ENCODE peak calls at places on chromosome 4, in nine cellular contexts. J is RWPE1; D is heart left ventricle; R is activated CD4-positive, alpha-beta T cell treated with anti-CD3 and anti-CD28 coated beads, Interleukin-2, amount 10 ng/mL, durations not matched to agents 7 days and 5 days; X is mucosa of descending colon; U is mesenteric fat pad; V is ELF-1; O is stimulated activated CD8-positive, alpha-beta memory T cell treated with anti-CD3 and anti-CD28 coated beads, Interleukin-4, amount 100 ng/mL, for 1 hour; I is C1 segment of cervical spinal cord. T is an unnamed sample.

GRCh38 chr4:16884673-16885460 is 13.6 kb downstream of the LDB2 start:
- DNase-seq in J (no peak), D (no peak), R (no peak), X (no peak), U (no peak), V (no peak), O (no peak), I (no peak), T (no peak)

GRCh38 chr4:145098675-145099037 is 545 bp downstream of the ABCE1 start:
- DNase-seq in J (peak; percentile 61), D (peak; percentile 34), R (peak; percentile 43), X (peak; percentile 50), U (no peak), V (no peak), O (no peak), I (no peak), T (peak; percentile 31)

GRCh38 chr4:20313237-20314030 is 61.7 kb downstream of the SLIT2 start:
- DNase-seq in J (no peak), D (no peak), R (no peak), X (peak; percentile 21), U (no peak), V (peak; percentile 80), O (no peak), I (no peak), T (no peak)

GRCh38 chr4:20248155-20248558 is 3.5 kb upstream of the SLIT2 start:
- DNase-seq in J (no peak), D (no peak), R (no peak), X (no peak), U (no peak), V (no peak), O (no peak), I (no peak), T (no peak)

GRCh38 chr4:26362745-26363439 is 42.1 kb downstream of the RBPJ start:
- DNase-seq in J (no peak), D (no peak), R (no peak), X (no peak), U (no peak), V (no peak), O (no peak), I (no peak), T (no peak)

GRCh38 chr4:158578476-158578875 is 56.8 kb downstream of the RXFP1 start:
- DNase-seq in J (peak; percentile 52), D (no peak), R (no peak), X (no peak), U (no peak), V (no peak), O (no peak), I (no peak), T (no peak)

GRCh38 chr4:117134386-117134785 is 49.0 kb upstream of the TRAM1L1 start:
- DNase-seq in J (peak; percentile 15), D (no peak), R (no peak), X (peak; percentile 6), U (no peak), V (peak; percentile 37), O (no peak), I (peak; percentile 24), T (no peak)

GRCh38 chr4:55249476-55249875 is 96.6 kb upstream of the SRD5A3 start:
- DNase-seq in J (no peak), D (no peak), R (no peak), X (no peak), U (no peak), V (no peak), O (no peak), I (no peak), T (no peak)

GRCh38 chr4:141133146-141134006 is at the start of gene RNF150:
- DNase-seq in J (peak; percentile 69), D (peak; percentile 83), R (peak; percentile 51), X (peak; percentile 66), U (peak; percentile 90), V (peak; percentile 84), O (no peak), I (peak; percentile 77), T (peak; percentile 70)

GRCh38 chr4:109826719-109827118 is 1.1 kb upstream of the RRH start:
- DNase-seq in J (peak; percentile 18), D (no peak), R (no peak), X (no peak), U (no peak), V (no peak), O (no peak), I (no peak), T (no peak)

GRCh38 chr4:141248029-141248428 is 27.3 kb downstream of the ZNF330 start:
- DNase-seq in J (no peak), D (no peak), R (no peak), X (no peak), U (no peak), V (no peak), O (no peak), I (no peak), T (no peak)

GRCh38 chr4:113840850-113841249 is 79.3 kb upstream of the CAMK2D start:
- DNase-seq in J (peak; percentile 59), D (no peak), R (no peak), X (no peak), U (no peak), V (no peak), O (no peak), I (no peak), T (no peak)

GRCh38 chr4:84737656-84738055 is 154.7 kb downstream of the CDS1 start:
- DNase-seq in J (no peak), D (no peak), R (no peak), X (no peak), U (no peak), V (no peak), O (no peak), I (no peak), T (no peak)

GRCh38 chr4:18398661-18399060 is 377.1 kb upstream of the LCORL start:
- DNase-seq in J (no peak), D (no peak), R (no peak), X (no peak), U (no peak), V (peak; percentile 73), O (no peak), I (no peak), T (no peak)

GRCh38 chr4:75844151-75844662 is 58.0 kb downstream of the PPEF2 start:
- DNase-seq in J (no peak), D (no peak), R (no peak), X (no peak), U (no peak), V (no peak), O (no peak), I (no peak), T (no peak)

GRCh38 chr4:112515278-112516075 is 503 bp downstream of the NEUROG2 start:
- DNase-seq in J (no peak), D (no peak), R (peak; percentile 44), X (no peak), U (no peak), V (peak; percentile 57), O (no peak), I (no peak), T (no peak)

GRCh38 chr4:1244081-1244977 is 4.6 kb downstream of the CTBP1 start:
- DNase-seq in J (no peak), D (no peak), R (no peak), X (peak; percentile 38), U (peak; percentile 87), V (no peak), O (no peak), I (no peak), T (no peak)

GRCh38 chr4:149584703-149585102 is 230.9 kb downstream of the IQCM start:
- DNase-seq in J (no peak), D (no peak), R (no peak), X (no peak), U (no peak), V (no peak), O (no peak), I (no peak), T (no peak)

GRCh38 chr4:100968046-100968445 is 379.3 kb downstream of the PPP3CA start:
- DNase-seq in J (no peak), D (no peak), R (no peak), X (no peak), U (no peak), V (no peak), O (no peak), I (no peak), T (no peak)

GRCh38 chr4:16123356-16124084 is 39.7 kb upstream of the PROM1 start:
- DNase-seq in J (no peak), D (no peak), R (no peak), X (no peak), U (no peak), V (no peak), O (no peak), I (no peak), T (no peak)

GRCh38 chr4:159280442-159281172 is 177.7 kb downstream of the RAPGEF2 start:
- DNase-seq in J (no peak), D (no peak), R (no peak), X (peak; percentile 26), U (no peak), V (no peak), O (no peak), I (no peak), T (no peak)

GRCh38 chr4:140078366-140078765 is 75.6 kb downstream of the MAML3 start:
- DNase-seq in J (no peak), D (peak; percentile 57), R (no peak), X (no peak), U (no peak), V (peak; percentile 67), O (no peak), I (no peak), T (peak; percentile 73)

GRCh38 chr4:57981123-57981522 is 870.9 kb upstream of the IGFBP7 start:
- DNase-seq in J (no peak), D (no peak), R (no peak), X (no peak), U (no peak), V (no peak), O (no peak), I (no peak), T (no peak)

GRCh38 chr4:41939016-41939623 is 3.9 kb downstream of the TMEM33 start:
- DNase-seq in J (peak; percentile 44), D (no peak), R (no peak), X (no peak), U (no peak), V (no peak), O (no peak), I (no peak), T (peak; percentile 41)

GRCh38 chr4:5927116-5927515 is 34.2 kb upstream of the CRMP1 start:
- DNase-seq in J (no peak), D (no peak), R (no peak), X (no peak), U (peak; percentile 60), V (no peak), O (no peak), I (no peak), T (no peak)

GRCh38 chr4:111802191-111802590 is 343.1 kb upstream of the FAM241A start:
- DNase-seq in J (peak; percentile 2), D (no peak), R (no peak), X (no peak), U (no peak), V (no peak), O (no peak), I (no peak), T (no peak)

GRCh38 chr4:54487491-54487890 is 170.3 kb upstream of the KIT start:
- DNase-seq in J (no peak), D (no peak), R (no peak), X (no peak), U (no peak), V (no peak), O (no peak), I (no peak), T (no peak)

GRCh38 chr4:2829933-2830451 is 13.7 kb upstream of the ADD1 start:
- DNase-seq in J (no peak), D (peak; percentile 7), R (no peak), X (no peak), U (peak; percentile 76), V (no peak), O (no peak), I (no peak), T (no peak)

GRCh38 chr4:145954924-145955339 is 16.3 kb upstream of the ZNF827 start:
- DNase-seq in J (peak; percentile 94), D (no peak), R (no peak), X (no peak), U (no peak), V (no peak), O (no peak), I (no peak), T (no peak)

GRCh38 chr4:175350246-175350645 is 432.1 kb downstream of the ADAM29 start:
- DNase-seq in J (no peak), D (no peak), R (no peak), X (no peak), U (no peak), V (no peak), O (no peak), I (no peak), T (no peak)

GRCh38 chr4:102575369-102576129 is 74.4 kb downstream of the NFKB1 start:
- DNase-seq in J (no peak), D (no peak), R (no peak), X (no peak), U (no peak), V (no peak), O (no peak), I (no peak), T (no peak)

T was measured in gastrocnemius medialis.